ENCODE peak calls at places on chromosomes 3 and 15, in ten cellular contexts. T, P, A, V, E, F, C, N, R and B are unnamed samples.
A peak's percentile ranks its signal among the peaks of the same experiment; 100 is the strongest.

GRCh38 chr15:80367661-80368060 is 36.5 kb upstream of the ARNT2 start:
- DNase-seq in A (no peak), V (no peak), F (no peak), N (no peak), P (no peak), E (no peak), T (no peak), C (no peak), R (no peak), B (no peak)

GRCh38 chr3:150738688-150739087 is 24.3 kb downstream of the SIAH2 start:
- DNase-seq in F (no peak), R (no peak), E (no peak), C (no peak), T (no peak), P (no peak), A (no peak), V (no peak), N (no peak), B (no peak)

GRCh38 chr15:93029613-93030429 is 59.2 kb downstream of the RGMA start:
- DNase-seq in A (no peak), E (peak; percentile 81), T (no peak), C (no peak), F (no peak), P (peak; percentile 23), R (peak; percentile 78), N (no peak), V (no peak), B (no peak)

GRCh38 chr15:25171856-25172687 is 217.3 kb downstream of the SNRPN start:
- DNase-seq in T (peak; percentile 6), R (no peak), E (peak; percentile 41), V (peak; percentile 16), F (no peak), N (no peak), A (no peak), C (peak; percentile 8), P (no peak), B (no peak)

GRCh38 chr3:186315581-186316354 is 46.3 kb downstream of the DGKG start:
- DNase-seq in C (no peak), V (no peak), A (no peak), R (no peak), N (no peak), T (no peak), P (no peak), E (no peak), F (no peak), B (no peak)

GRCh38 chr15:88982304-88982945 is 69.2 kb upstream of the MFGE8 start:
- DNase-seq in V (no peak), A (no peak), E (no peak), C (peak; percentile 53), F (peak; percentile 55), R (peak; percentile 88), P (peak; percentile 23), T (peak; percentile 77), N (no peak), B (no peak)

GRCh38 chr3:127221062-127222035 is 28.4 kb downstream of the PRR23E start:
- DNase-seq in V (no peak), R (no peak), T (no peak), E (no peak), A (no peak), F (no peak), P (no peak), C (no peak), N (no peak), B (no peak)

GRCh38 chr3:111152506-111152905 is 80.9 kb downstream of the NECTIN3 start:
- DNase-seq in F (no peak), E (no peak), A (no peak), V (no peak), N (no peak), T (no peak), P (no peak), C (no peak), R (no peak), B (no peak)

GRCh38 chr3:142586803-142587406 is 8.4 kb upstream of the ATR start:
- DNase-seq in F (no peak), T (no peak), A (peak; percentile 85), P (no peak), E (no peak), V (no peak), R (no peak), C (peak; percentile 68), N (peak; percentile 62), B (peak; percentile 75)

GRCh38 chr3:47394140-47394855 is 13.5 kb downstream of the PTPN23 start:
- DNase-seq in R (no peak), F (no peak), V (no peak), C (no peak), E (no peak), P (no peak), N (no peak), A (peak; percentile 85), T (no peak), B (no peak)

GRCh38 chr15:71591057-71591456 is 219.3 kb upstream of the NR2E3 start:
- DNase-seq in P (no peak), V (no peak), N (no peak), A (no peak), C (no peak), R (no peak), E (no peak), T (no peak), F (no peak), B (no peak)

GRCh38 chr3:93924491-93924890 is 49.2 kb downstream of the PROS1 start:
- DNase-seq in T (no peak), A (no peak), C (no peak), V (no peak), P (no peak), N (no peak), R (no peak), F (no peak), E (no peak), B (no peak)
- H3K9me3 ChIP-seq in T (no peaks in the 10 kb centered on the region), A (no peaks in the 10 kb centered on the region), C (no peaks in the 10 kb centered on the region), V (no peaks in the 10 kb centered on the region), P (no peaks in the 10 kb centered on the region), N (no peaks in the 10 kb centered on the region), R (no peaks in the 10 kb centered on the region), F (no peaks in the 10 kb centered on the region), E (no peaks in the 10 kb centered on the region), B (no peaks in the 10 kb centered on the region)

DNA sequence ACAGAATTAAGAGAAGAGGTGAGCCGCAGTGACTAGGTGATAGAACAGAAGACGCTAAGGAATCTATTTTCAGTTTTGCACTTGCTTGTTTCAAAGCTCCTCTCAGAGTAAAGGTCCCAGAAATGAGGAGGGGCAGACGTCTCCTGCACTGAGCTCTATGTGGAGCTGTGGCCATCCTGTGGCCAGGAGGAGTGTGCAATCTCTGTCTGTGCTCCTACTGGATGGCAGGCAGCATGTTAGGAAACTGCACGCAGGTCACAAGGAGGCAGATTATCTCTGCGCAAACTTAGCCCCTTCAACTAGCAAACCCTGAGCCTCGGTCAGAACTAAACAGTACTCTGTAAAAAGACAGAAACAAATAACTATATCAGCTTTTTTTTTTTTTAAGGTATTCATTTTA is 31.1 kb upstream of the PPIB start:
- DNase-seq in V (no peak), F (no peak), A (no peak), C (no peak), T (no peak), R (no peak), P (no peak), N (no peak), E (no peak), B (no peak)
- TF ChIP-seq CTCF in V (no peak), F (no peak), A (peak; percentile 26), C (no peak), T (no peak), R (no peak), P (no peak), N (no peak), E (no peak), B (no peak)

GRCh38 chr15:55673287-55673686 is 69.7 kb downstream of the PRTG start:
- DNase-seq in F (no peak), C (no peak), T (no peak), P (no peak), A (no peak), N (no peak), R (no peak), E (no peak), V (no peak), B (no peak)

DNA sequence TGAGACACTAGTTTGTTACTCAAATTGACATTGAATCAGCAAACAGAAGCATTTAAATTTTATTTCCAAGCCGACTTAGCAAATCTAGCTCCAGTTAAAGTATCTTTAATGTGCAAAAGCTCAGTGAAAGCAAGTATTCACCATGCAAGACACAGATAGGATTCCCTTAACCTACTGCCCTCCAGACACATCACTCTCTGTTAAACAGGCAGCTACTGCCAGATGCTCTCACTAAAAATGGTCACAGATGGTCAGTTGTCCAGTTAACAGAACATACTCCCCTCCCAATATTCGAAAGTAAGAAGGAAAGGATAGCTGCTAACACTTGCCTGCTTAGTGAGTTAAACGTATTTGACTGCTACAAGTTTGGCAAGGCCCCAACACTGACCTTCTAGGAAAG is 73.7 kb downstream of the PRTG start:
- DNase-seq in V (no peak), P (no peak), A (no peak), R (no peak), C (no peak), T (no peak), E (no peak), N (no peak), F (no peak), B (no peak)
- H3K9me3 ChIP-seq in V (no peaks in the 10 kb centered on the region), P (no peaks in the 10 kb centered on the region), A (no peaks in the 10 kb centered on the region), R (no peaks in the 10 kb centered on the region), C (no peaks in the 10 kb centered on the region), T (no peaks in the 10 kb centered on the region), E (no peaks in the 10 kb centered on the region), N (no peaks in the 10 kb centered on the region), F (no peaks in the 10 kb centered on the region), B (no peaks in the 10 kb centered on the region)

GRCh38 chr15:78837131-78837530 is 25.9 kb upstream of the ADAMTS7 start:
- DNase-seq in A (no peak), T (no peak), N (no peak), V (no peak), E (no peak), P (no peak), R (no peak), C (no peak), F (no peak), B (no peak)

GRCh38 chr15:78836333-78836732 is 25.1 kb upstream of the ADAMTS7 start:
- DNase-seq in P (no peak), C (no peak), T (no peak), N (no peak), V (no peak), E (no peak), A (no peak), F (no peak), R (no peak), B (no peak)

GRCh38 chr15:78838480-78838879 is 27.2 kb upstream of the ADAMTS7 start:
- DNase-seq in V (no peak), P (no peak), E (no peak), F (no peak), R (peak; percentile 76), A (no peak), T (no peak), N (no peak), C (no peak), B (no peak)

GRCh38 chr15:78840661-78841060 is 29.4 kb upstream of the ADAMTS7 start:
- DNase-seq in V (no peak), T (no peak), E (peak; percentile 69), F (no peak), R (peak; percentile 76), C (no peak), P (no peak), N (no peak), A (no peak), B (no peak)

DNA sequence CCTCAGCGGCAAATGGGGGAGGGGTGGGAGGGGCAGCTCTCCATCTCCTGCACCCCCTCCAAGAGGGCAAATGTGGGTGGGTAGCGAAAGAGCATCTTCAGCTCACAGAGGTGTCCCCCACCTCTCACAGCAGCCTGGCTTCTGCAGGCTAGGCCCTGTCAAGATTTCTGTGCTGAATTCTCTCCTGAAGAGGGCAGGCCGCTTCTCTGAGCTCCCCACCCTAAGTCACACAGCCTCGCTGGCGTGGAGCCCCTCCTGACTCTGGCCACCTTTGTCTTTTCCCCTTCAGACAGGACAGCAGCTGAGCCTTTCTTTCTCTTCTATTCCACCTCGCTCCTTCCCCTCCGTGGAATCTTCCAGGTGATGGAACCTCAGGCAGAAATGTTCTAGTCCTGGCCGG is 26.3 kb upstream of the ADAMTS7 start:
- DNase-seq in C (no peak), N (no peak), F (no peak), R (no peak), T (no peak), E (no peak), V (no peak), A (no peak), P (no peak), B (no peak)
- TF ChIP-seq CTCF in C (no peak), N (no peak), F (no peak), R (no peak), T (no peak), E (no peak), V (no peak), A (peak; percentile 7), P (no peak), B (no peak)